ENCODE peak calls at places on chromosomes 6 and 20, in five cellular contexts. J is non-pigmented ciliary epithelial cell; O is GM12865; D is stimulated activated CD4-positive, alpha-beta T cell treated with anti-CD3 and anti-CD28 coated beads, TNF-alpha, amount 100 ng/mL, for 24 hours; F is AG09319. V is an unnamed sample.

GRCh38 chr6:105484238-105485161 is 81.6 kb upstream of the PREP start:
- DNase-seq in J (no peak), O (peak), D (no peak), F (no peak), V (peak)

GRCh38 chr20:39044501-39044900 is 82.4 kb downstream of the DHX35 start:
- DNase-seq in J (no peak), O (no peak), D (no peak), F (no peak), V (no peak)

GRCh38 chr6:11479296-11479695 is 58.3 kb upstream of the TMEM170B start:
- DNase-seq in J (no peak), O (no peak), D (no peak), F (no peak), V (no peak)

GRCh38 chr20:24164360-24164759 is 175.8 kb upstream of the GGTLC1 start:
- DNase-seq in J (no peak), O (peak), D (peak), F (no peak), V (no peak)

GRCh38 chr6:10099648-10100047 is 315.2 kb downstream of the TFAP2A start:
- DNase-seq in J (no peak), O (no peak), D (no peak), F (no peak), V (no peak)

GRCh38 chr6:135144678-135145508 is 36.2 kb upstream of the MYB start:
- DNase-seq in J (no peak), O (peak), D (no peak), F (no peak), V (no peak)

GRCh38 chr20:17998446-17998845 is 29.6 kb downstream of the MGME1 start:
- DNase-seq in J (no peak), O (peak), D (no peak), F (no peak), V (no peak)

GRCh38 chr6:3457710-3458605 is 1.1 kb upstream of the SLC22A23 start:
- DNase-seq in J (no peak), O (no peak), D (no peak), F (no peak), V (no peak)

GRCh38 chr6:89007209-89008001 is 44.0 kb upstream of the RNGTT start:
- DNase-seq in J (no peak), O (no peak), D (no peak), F (no peak), V (no peak)

V was measured in cerebellar nuclear complex.